ENCODE peak calls at places on chromosomes 6 and 20, in nine cellular contexts. One of them, this sample, is unnamed.

GRCh38 chr6:118584906-118585305 is 36.8 kb downstream of the PLN start:
- DNase-seq in amniotic epithelial cell: no peak
- DNase-seq in heart left ventricle: no peak
- DNase-seq in AG09309: no peak
- DNase-seq in MV-4-11: no peak
- DNase-seq in OCI-LY7: no peak
- DNase-seq in GM03348: no peak
- DNase-seq in activated naive CD4-positive, alpha-beta T cell: no peak
- DNase-seq in hypothalamus: no peak
- DNase-seq in this sample: no peak

GRCh38 chr6:32113386-32114352 is 4.5 kb upstream of the TNXB start:
- DNase-seq in hypothalamus: peak
- DNase-seq in MV-4-11: peak
- DNase-seq in GM03348: peak
- DNase-seq in heart left ventricle: peak
- DNase-seq in OCI-LY7: no peak
- DNase-seq in amniotic epithelial cell: peak
- DNase-seq in activated naive CD4-positive, alpha-beta T cell: no peak
- DNase-seq in AG09309: peak
- DNase-seq in this sample: peak

GRCh38 chr6:167699141-167700036 is 127.3 kb upstream of the AFDN start:
- DNase-seq in AG09309: no peak
- DNase-seq in MV-4-11: peak
- DNase-seq in hypothalamus: no peak
- DNase-seq in amniotic epithelial cell: no peak
- DNase-seq in heart left ventricle: peak
- DNase-seq in OCI-LY7: peak
- DNase-seq in activated naive CD4-positive, alpha-beta T cell: no peak
- DNase-seq in GM03348: no peak
- DNase-seq in this sample: no peak

GRCh38 chr6:20559924-20560551 is 25.8 kb downstream of the CDKAL1 start:
- DNase-seq in GM03348: peak
- DNase-seq in activated naive CD4-positive, alpha-beta T cell: no peak
- DNase-seq in OCI-LY7: no peak
- DNase-seq in MV-4-11: no peak
- DNase-seq in AG09309: no peak
- DNase-seq in hypothalamus: no peak
- DNase-seq in heart left ventricle: no peak
- DNase-seq in amniotic epithelial cell: peak
- DNase-seq in this sample: peak

GRCh38 chr6:17417817-17418216 is 24.4 kb downstream of the CAP2 start:
- DNase-seq in MV-4-11: no peak
- DNase-seq in AG09309: peak
- DNase-seq in amniotic epithelial cell: peak
- DNase-seq in GM03348: peak
- DNase-seq in OCI-LY7: no peak
- DNase-seq in heart left ventricle: no peak
- DNase-seq in hypothalamus: no peak
- DNase-seq in activated naive CD4-positive, alpha-beta T cell: no peak
- DNase-seq in this sample: peak

GRCh38 chr6:157773248-157773773 is 49.7 kb upstream of the SNX9 start:
- DNase-seq in AG09309: no peak
- DNase-seq in hypothalamus: no peak
- DNase-seq in amniotic epithelial cell: no peak
- DNase-seq in activated naive CD4-positive, alpha-beta T cell: no peak
- DNase-seq in GM03348: no peak
- DNase-seq in MV-4-11: no peak
- DNase-seq in heart left ventricle: no peak
- DNase-seq in OCI-LY7: no peak
- DNase-seq in this sample: peak

GRCh38 chr20:31920275-31920855 is 31.5 kb downstream of the PDRG1 start:
- DNase-seq in GM03348: no peak
- DNase-seq in activated naive CD4-positive, alpha-beta T cell: no peak
- DNase-seq in amniotic epithelial cell: no peak
- DNase-seq in OCI-LY7: no peak
- DNase-seq in MV-4-11: no peak
- DNase-seq in heart left ventricle: no peak
- DNase-seq in AG09309: no peak
- DNase-seq in hypothalamus: no peak
- DNase-seq in this sample: no peak

GRCh38 chr6:157222201-157222981 is 100.9 kb downstream of the TMEM242 start:
- DNase-seq in hypothalamus: no peak
- DNase-seq in GM03348: no peak
- DNase-seq in amniotic epithelial cell: no peak
- DNase-seq in MV-4-11: peak
- DNase-seq in AG09309: no peak
- DNase-seq in OCI-LY7: peak
- DNase-seq in heart left ventricle: no peak
- DNase-seq in activated naive CD4-positive, alpha-beta T cell: no peak
- DNase-seq in this sample: no peak

GRCh38 chr6:107173779-107174178 is 58.5 kb upstream of the BEND3 start:
- DNase-seq in OCI-LY7: no peak
- DNase-seq in activated naive CD4-positive, alpha-beta T cell: no peak
- DNase-seq in AG09309: no peak
- DNase-seq in heart left ventricle: no peak
- DNase-seq in amniotic epithelial cell: peak
- DNase-seq in MV-4-11: no peak
- DNase-seq in GM03348: no peak
- DNase-seq in hypothalamus: no peak
- DNase-seq in this sample: peak

GRCh38 chr20:18839507-18840247 is 26.1 kb downstream of the SCP2D1 start:
- DNase-seq in AG09309: no peak
- DNase-seq in OCI-LY7: no peak
- DNase-seq in hypothalamus: no peak
- DNase-seq in amniotic epithelial cell: no peak
- DNase-seq in GM03348: no peak
- DNase-seq in heart left ventricle: no peak
- DNase-seq in MV-4-11: peak
- DNase-seq in activated naive CD4-positive, alpha-beta T cell: no peak
- DNase-seq in this sample: no peak

GRCh38 chr6:27251672-27252251 is 4.3 kb downstream of the PRSS16 start:
- DNase-seq in AG09309: no peak
- DNase-seq in heart left ventricle: no peak
- DNase-seq in amniotic epithelial cell: peak
- DNase-seq in GM03348: peak
- DNase-seq in OCI-LY7: peak
- DNase-seq in hypothalamus: no peak
- DNase-seq in activated naive CD4-positive, alpha-beta T cell: peak
- DNase-seq in MV-4-11: no peak
- DNase-seq in this sample: no peak

GRCh38 chr6:101195581-101195980 is 197.9 kb upstream of the GRIK2 start:
- DNase-seq in heart left ventricle: no peak
- DNase-seq in AG09309: no peak
- DNase-seq in GM03348: peak
- DNase-seq in amniotic epithelial cell: peak
- DNase-seq in hypothalamus: no peak
- DNase-seq in OCI-LY7: no peak
- DNase-seq in activated naive CD4-positive, alpha-beta T cell: no peak
- DNase-seq in MV-4-11: no peak
- DNase-seq in this sample: peak

GRCh38 chr6:28353981-28354676 is 4.4 kb downstream of the ZKSCAN3 start:
- DNase-seq in heart left ventricle: peak
- DNase-seq in hypothalamus: no peak
- DNase-seq in OCI-LY7: peak
- DNase-seq in activated naive CD4-positive, alpha-beta T cell: no peak
- DNase-seq in GM03348: no peak
- DNase-seq in AG09309: no peak
- DNase-seq in MV-4-11: no peak
- DNase-seq in amniotic epithelial cell: peak
- DNase-seq in this sample: no peak

GRCh38 chr6:144248003-144248402 is 37.1 kb upstream of the UTRN start:
- DNase-seq in OCI-LY7: no peak
- DNase-seq in hypothalamus: no peak
- DNase-seq in activated naive CD4-positive, alpha-beta T cell: no peak
- DNase-seq in amniotic epithelial cell: no peak
- DNase-seq in GM03348: peak
- DNase-seq in AG09309: no peak
- DNase-seq in heart left ventricle: no peak
- DNase-seq in MV-4-11: no peak
- DNase-seq in this sample: no peak

GRCh38 chr6:36224918-36225461 is 28.4 kb downstream of the BRPF3 start:
- DNase-seq in hypothalamus: no peak
- DNase-seq in MV-4-11: peak
- DNase-seq in activated naive CD4-positive, alpha-beta T cell: no peak
- DNase-seq in amniotic epithelial cell: peak
- DNase-seq in heart left ventricle: no peak
- DNase-seq in OCI-LY7: no peak
- DNase-seq in AG09309: no peak
- DNase-seq in GM03348: no peak
- DNase-seq in this sample: no peak

GRCh38 chr6:53347250-53347920 is 1.4 kb downstream of the ELOVL5 start:
- DNase-seq in AG09309: no peak
- DNase-seq in heart left ventricle: no peak
- DNase-seq in activated naive CD4-positive, alpha-beta T cell: no peak
- DNase-seq in MV-4-11: peak
- DNase-seq in hypothalamus: no peak
- DNase-seq in OCI-LY7: peak
- DNase-seq in amniotic epithelial cell: peak
- DNase-seq in GM03348: no peak
- DNase-seq in this sample: peak

GRCh38 chr6:122749451-122750050 is 30.0 kb upstream of the FABP7 start:
- DNase-seq in heart left ventricle: no peak
- DNase-seq in OCI-LY7: no peak
- DNase-seq in GM03348: no peak
- DNase-seq in AG09309: no peak
- DNase-seq in activated naive CD4-positive, alpha-beta T cell: no peak
- DNase-seq in MV-4-11: peak
- DNase-seq in hypothalamus: no peak
- DNase-seq in amniotic epithelial cell: peak
- DNase-seq in this sample: no peak

GRCh38 chr6:148967546-148967945 is 220.7 kb downstream of the UST start:
- DNase-seq in hypothalamus: peak
- DNase-seq in GM03348: no peak
- DNase-seq in heart left ventricle: no peak
- DNase-seq in AG09309: no peak
- DNase-seq in MV-4-11: no peak
- DNase-seq in OCI-LY7: no peak
- DNase-seq in amniotic epithelial cell: no peak
- DNase-seq in activated naive CD4-positive, alpha-beta T cell: no peak
- DNase-seq in this sample: no peak

GRCh38 chr6:89278956-89279355 is 36.1 kb downstream of the GABRR2 start:
- DNase-seq in activated naive CD4-positive, alpha-beta T cell: no peak
- DNase-seq in OCI-LY7: no peak
- DNase-seq in hypothalamus: no peak
- DNase-seq in heart left ventricle: no peak
- DNase-seq in MV-4-11: no peak
- DNase-seq in amniotic epithelial cell: no peak
- DNase-seq in GM03348: no peak
- DNase-seq in AG09309: no peak
- DNase-seq in this sample: no peak